ENCODE peak calls at places on chromosomes 5 and 9, in ten cellular contexts. One of them, this sample, is unnamed.

GRCh38 chr5:98599016-98599415 is 174.4 kb upstream of the RGMB start:
- DNase-seq in adipocyte: peak; percentile 72
- DNase-seq in kidney epithelial cell: no peak
- DNase-seq in LoVo: no peak
- DNase-seq in ELF-1: no peak
- DNase-seq in A172: no peak
- DNase-seq in activated gamma-delta T cell: no peak
- DNase-seq in upper lobe of right lung: no peak
- DNase-seq in stimulated activated CD8-positive, alpha-beta memory T cell treated with anti-CD3 and anti-CD28 coated beads, Interleukin-12 subunit alpha, Interleukin-12 subunit beta, amount 100 ng/mL, for 1 hour: no peak
- DNase-seq in H54: no peak
- DNase-seq in this sample: no peak

GRCh38 chr5:128038641-128039040 is 44.9 kb upstream of the SLC12A2 start:
- DNase-seq in adipocyte: peak; percentile 57
- DNase-seq in kidney epithelial cell: no peak
- DNase-seq in LoVo: peak; percentile 78
- DNase-seq in ELF-1: no peak
- DNase-seq in A172: peak; percentile 74
- DNase-seq in activated gamma-delta T cell: no peak
- DNase-seq in upper lobe of right lung: no peak
- DNase-seq in stimulated activated CD8-positive, alpha-beta memory T cell treated with anti-CD3 and anti-CD28 coated beads, Interleukin-12 subunit alpha, Interleukin-12 subunit beta, amount 100 ng/mL, for 1 hour: no peak
- DNase-seq in H54: no peak
- DNase-seq in this sample: no peak

GRCh38 chr9:105037139-105037538 is 109.2 kb upstream of the ABCA1 start:
- DNase-seq in adipocyte: no peak
- DNase-seq in kidney epithelial cell: no peak
- DNase-seq in LoVo: no peak
- DNase-seq in ELF-1: no peak
- DNase-seq in A172: no peak
- DNase-seq in activated gamma-delta T cell: no peak
- DNase-seq in upper lobe of right lung: no peak
- DNase-seq in stimulated activated CD8-positive, alpha-beta memory T cell treated with anti-CD3 and anti-CD28 coated beads, Interleukin-12 subunit alpha, Interleukin-12 subunit beta, amount 100 ng/mL, for 1 hour: no peak
- DNase-seq in H54: no peak
- DNase-seq in this sample: no peak

GRCh38 chr5:168874713-168875380 is 295.7 kb upstream of the PANK3 start:
- DNase-seq in adipocyte: peak; percentile 18
- DNase-seq in kidney epithelial cell: no peak
- DNase-seq in LoVo: peak; percentile 6
- DNase-seq in ELF-1: peak; percentile 27
- DNase-seq in A172: peak; percentile 8
- DNase-seq in activated gamma-delta T cell: no peak
- DNase-seq in upper lobe of right lung: no peak
- DNase-seq in stimulated activated CD8-positive, alpha-beta memory T cell treated with anti-CD3 and anti-CD28 coated beads, Interleukin-12 subunit alpha, Interleukin-12 subunit beta, amount 100 ng/mL, for 1 hour: no peak
- DNase-seq in H54: peak; percentile 38
- DNase-seq in this sample: peak; percentile 36

GRCh38 chr9:121992571-121993212 is 100.4 kb downstream of the TTLL11 start:
- DNase-seq in adipocyte: peak; percentile 94
- DNase-seq in kidney epithelial cell: no peak
- DNase-seq in LoVo: peak; percentile 69
- DNase-seq in ELF-1: peak; percentile 70
- DNase-seq in A172: peak; percentile 88
- DNase-seq in activated gamma-delta T cell: no peak
- DNase-seq in upper lobe of right lung: no peak
- DNase-seq in stimulated activated CD8-positive, alpha-beta memory T cell treated with anti-CD3 and anti-CD28 coated beads, Interleukin-12 subunit alpha, Interleukin-12 subunit beta, amount 100 ng/mL, for 1 hour: peak; percentile 21
- DNase-seq in H54: peak; percentile 74
- DNase-seq in this sample: peak; percentile 52

GRCh38 chr9:21070171-21070571 is 7.6 kb downstream of the IFNB1 start:
- DNase-seq in adipocyte: peak; percentile 94
- DNase-seq in kidney epithelial cell: peak; percentile 88
- DNase-seq in LoVo: peak; percentile 27
- DNase-seq in ELF-1: peak; percentile 32
- DNase-seq in A172: peak; percentile 87
- DNase-seq in activated gamma-delta T cell: no peak
- DNase-seq in upper lobe of right lung: no peak
- DNase-seq in stimulated activated CD8-positive, alpha-beta memory T cell treated with anti-CD3 and anti-CD28 coated beads, Interleukin-12 subunit alpha, Interleukin-12 subunit beta, amount 100 ng/mL, for 1 hour: no peak
- DNase-seq in H54: peak; percentile 30
- DNase-seq in this sample: peak; percentile 13

GRCh38 chr5:44546283-44546682 is 157.1 kb upstream of the FGF10 start:
- DNase-seq in adipocyte: peak; percentile 38
- DNase-seq in kidney epithelial cell: no peak
- DNase-seq in LoVo: peak; percentile 26
- DNase-seq in ELF-1: no peak
- DNase-seq in A172: no peak
- DNase-seq in activated gamma-delta T cell: no peak
- DNase-seq in upper lobe of right lung: no peak
- DNase-seq in stimulated activated CD8-positive, alpha-beta memory T cell treated with anti-CD3 and anti-CD28 coated beads, Interleukin-12 subunit alpha, Interleukin-12 subunit beta, amount 100 ng/mL, for 1 hour: no peak
- DNase-seq in H54: no peak
- DNase-seq in this sample: no peak

GRCh38 chr5:131252824-131253171 is 11.1 kb upstream of the CDC42SE2 start:
- DNase-seq in adipocyte: no peak
- DNase-seq in kidney epithelial cell: no peak
- DNase-seq in LoVo: no peak
- DNase-seq in ELF-1: no peak
- DNase-seq in A172: no peak
- DNase-seq in activated gamma-delta T cell: no peak
- DNase-seq in upper lobe of right lung: peak; percentile 68
- DNase-seq in stimulated activated CD8-positive, alpha-beta memory T cell treated with anti-CD3 and anti-CD28 coated beads, Interleukin-12 subunit alpha, Interleukin-12 subunit beta, amount 100 ng/mL, for 1 hour: peak; percentile 58
- DNase-seq in H54: no peak
- DNase-seq in this sample: no peak

GRCh38 chr9:112174965-112175795 is at the start of gene SUSD1:
- DNase-seq in adipocyte: peak; percentile 56
- DNase-seq in kidney epithelial cell: no peak
- DNase-seq in LoVo: no peak
- DNase-seq in ELF-1: peak; percentile 22
- DNase-seq in A172: no peak
- DNase-seq in activated gamma-delta T cell: peak; percentile 42
- DNase-seq in upper lobe of right lung: peak; percentile 76
- DNase-seq in stimulated activated CD8-positive, alpha-beta memory T cell treated with anti-CD3 and anti-CD28 coated beads, Interleukin-12 subunit alpha, Interleukin-12 subunit beta, amount 100 ng/mL, for 1 hour: no peak
- DNase-seq in H54: peak; percentile 45
- DNase-seq in this sample: no peak

GRCh38 chr5:75282581-75282980 is 45.9 kb upstream of the ANKRD31 start:
- DNase-seq in adipocyte: no peak
- DNase-seq in kidney epithelial cell: no peak
- DNase-seq in LoVo: no peak
- DNase-seq in ELF-1: no peak
- DNase-seq in A172: no peak
- DNase-seq in activated gamma-delta T cell: no peak
- DNase-seq in upper lobe of right lung: no peak
- DNase-seq in stimulated activated CD8-positive, alpha-beta memory T cell treated with anti-CD3 and anti-CD28 coated beads, Interleukin-12 subunit alpha, Interleukin-12 subunit beta, amount 100 ng/mL, for 1 hour: no peak
- DNase-seq in H54: no peak
- DNase-seq in this sample: no peak

GRCh38 chr5:53991942-53992341 is 318.4 kb downstream of the ARL15 start:
- DNase-seq in adipocyte: no peak
- DNase-seq in kidney epithelial cell: no peak
- DNase-seq in LoVo: no peak
- DNase-seq in ELF-1: no peak
- DNase-seq in A172: no peak
- DNase-seq in activated gamma-delta T cell: no peak
- DNase-seq in upper lobe of right lung: no peak
- DNase-seq in stimulated activated CD8-positive, alpha-beta memory T cell treated with anti-CD3 and anti-CD28 coated beads, Interleukin-12 subunit alpha, Interleukin-12 subunit beta, amount 100 ng/mL, for 1 hour: no peak
- DNase-seq in H54: no peak
- DNase-seq in this sample: no peak

GRCh38 chr5:78907255-78907886 is 77.7 kb downstream of the ARSB start:
- DNase-seq in adipocyte: peak; percentile 92
- DNase-seq in kidney epithelial cell: peak; percentile 83
- DNase-seq in LoVo: no peak
- DNase-seq in ELF-1: no peak
- DNase-seq in A172: peak; percentile 86
- DNase-seq in activated gamma-delta T cell: no peak
- DNase-seq in upper lobe of right lung: no peak
- DNase-seq in stimulated activated CD8-positive, alpha-beta memory T cell treated with anti-CD3 and anti-CD28 coated beads, Interleukin-12 subunit alpha, Interleukin-12 subunit beta, amount 100 ng/mL, for 1 hour: no peak
- DNase-seq in H54: peak; percentile 37
- DNase-seq in this sample: no peak

GRCh38 chr5:157994271-157994691 is 135.3 kb upstream of the CLINT1 start:
- DNase-seq in adipocyte: no peak
- DNase-seq in kidney epithelial cell: no peak
- DNase-seq in LoVo: peak; percentile 75
- DNase-seq in ELF-1: no peak
- DNase-seq in A172: peak; percentile 14
- DNase-seq in activated gamma-delta T cell: no peak
- DNase-seq in upper lobe of right lung: no peak
- DNase-seq in stimulated activated CD8-positive, alpha-beta memory T cell treated with anti-CD3 and anti-CD28 coated beads, Interleukin-12 subunit alpha, Interleukin-12 subunit beta, amount 100 ng/mL, for 1 hour: no peak
- DNase-seq in H54: no peak
- DNase-seq in this sample: no peak

GRCh38 chr5:39714036-39714698 is 289.4 kb upstream of the DAB2 start:
- DNase-seq in adipocyte: peak; percentile 85
- DNase-seq in kidney epithelial cell: no peak
- DNase-seq in LoVo: peak; percentile 66
- DNase-seq in ELF-1: peak; percentile 2
- DNase-seq in A172: peak; percentile 63
- DNase-seq in activated gamma-delta T cell: no peak
- DNase-seq in upper lobe of right lung: no peak
- DNase-seq in stimulated activated CD8-positive, alpha-beta memory T cell treated with anti-CD3 and anti-CD28 coated beads, Interleukin-12 subunit alpha, Interleukin-12 subunit beta, amount 100 ng/mL, for 1 hour: peak; percentile 11
- DNase-seq in H54: no peak
- DNase-seq in this sample: peak; percentile 66

GRCh38 chr5:39713224-39713911 is 288.6 kb upstream of the DAB2 start:
- DNase-seq in adipocyte: peak; percentile 83
- DNase-seq in kidney epithelial cell: no peak
- DNase-seq in LoVo: no peak
- DNase-seq in ELF-1: no peak
- DNase-seq in A172: no peak
- DNase-seq in activated gamma-delta T cell: no peak
- DNase-seq in upper lobe of right lung: no peak
- DNase-seq in stimulated activated CD8-positive, alpha-beta memory T cell treated with anti-CD3 and anti-CD28 coated beads, Interleukin-12 subunit alpha, Interleukin-12 subunit beta, amount 100 ng/mL, for 1 hour: no peak
- DNase-seq in H54: no peak
- DNase-seq in this sample: no peak

GRCh38 chr5:112146323-112146848 is 272.7 kb downstream of the EPB41L4A start:
- DNase-seq in adipocyte: peak; percentile 93
- DNase-seq in kidney epithelial cell: no peak
- DNase-seq in LoVo: no peak
- DNase-seq in ELF-1: no peak
- DNase-seq in A172: no peak
- DNase-seq in activated gamma-delta T cell: no peak
- DNase-seq in upper lobe of right lung: no peak
- DNase-seq in stimulated activated CD8-positive, alpha-beta memory T cell treated with anti-CD3 and anti-CD28 coated beads, Interleukin-12 subunit alpha, Interleukin-12 subunit beta, amount 100 ng/mL, for 1 hour: no peak
- DNase-seq in H54: no peak
- DNase-seq in this sample: no peak

GRCh38 chr9:38395653-38396370 is 3.3 kb downstream of the ALDH1B1 start:
- DNase-seq in adipocyte: no peak
- DNase-seq in kidney epithelial cell: no peak
- DNase-seq in LoVo: no peak
- DNase-seq in ELF-1: no peak
- DNase-seq in A172: no peak
- DNase-seq in activated gamma-delta T cell: no peak
- DNase-seq in upper lobe of right lung: no peak
- DNase-seq in stimulated activated CD8-positive, alpha-beta memory T cell treated with anti-CD3 and anti-CD28 coated beads, Interleukin-12 subunit alpha, Interleukin-12 subunit beta, amount 100 ng/mL, for 1 hour: no peak
- DNase-seq in H54: no peak
- DNase-seq in this sample: no peak

GRCh38 chr9:81636280-81636653 is 53.1 kb downstream of the TLE1 start:
- DNase-seq in adipocyte: no peak
- DNase-seq in kidney epithelial cell: no peak
- DNase-seq in LoVo: no peak
- DNase-seq in ELF-1: no peak
- DNase-seq in A172: no peak
- DNase-seq in activated gamma-delta T cell: no peak
- DNase-seq in upper lobe of right lung: no peak
- DNase-seq in stimulated activated CD8-positive, alpha-beta memory T cell treated with anti-CD3 and anti-CD28 coated beads, Interleukin-12 subunit alpha, Interleukin-12 subunit beta, amount 100 ng/mL, for 1 hour: no peak
- DNase-seq in H54: no peak
- DNase-seq in this sample: no peak

GRCh38 chr5:169548315-169548714 is 35.3 kb upstream of the SPDL1 start:
- DNase-seq in adipocyte: peak; percentile 86
- DNase-seq in kidney epithelial cell: peak; percentile 18
- DNase-seq in LoVo: no peak
- DNase-seq in ELF-1: no peak
- DNase-seq in A172: peak; percentile 58
- DNase-seq in activated gamma-delta T cell: no peak
- DNase-seq in upper lobe of right lung: no peak
- DNase-seq in stimulated activated CD8-positive, alpha-beta memory T cell treated with anti-CD3 and anti-CD28 coated beads, Interleukin-12 subunit alpha, Interleukin-12 subunit beta, amount 100 ng/mL, for 1 hour: no peak
- DNase-seq in H54: peak; percentile 22
- DNase-seq in this sample: peak; percentile 46

GRCh38 chr9:18676501-18676900 is 202.5 kb downstream of the ADAMTSL1 start:
- DNase-seq in adipocyte: no peak
- DNase-seq in kidney epithelial cell: no peak
- DNase-seq in LoVo: no peak
- DNase-seq in ELF-1: no peak
- DNase-seq in A172: no peak
- DNase-seq in activated gamma-delta T cell: no peak
- DNase-seq in upper lobe of right lung: no peak
- DNase-seq in stimulated activated CD8-positive, alpha-beta memory T cell treated with anti-CD3 and anti-CD28 coated beads, Interleukin-12 subunit alpha, Interleukin-12 subunit beta, amount 100 ng/mL, for 1 hour: no peak
- DNase-seq in H54: no peak
- DNase-seq in this sample: no peak

GRCh38 chr5:178388381-178389030 is 155.9 kb upstream of the PHYKPL start:
- DNase-seq in adipocyte: no peak
- DNase-seq in kidney epithelial cell: no peak
- DNase-seq in LoVo: no peak
- DNase-seq in ELF-1: peak; percentile 44
- DNase-seq in A172: peak; percentile 43
- DNase-seq in activated gamma-delta T cell: no peak
- DNase-seq in upper lobe of right lung: no peak
- DNase-seq in stimulated activated CD8-positive, alpha-beta memory T cell treated with anti-CD3 and anti-CD28 coated beads, Interleukin-12 subunit alpha, Interleukin-12 subunit beta, amount 100 ng/mL, for 1 hour: no peak
- DNase-seq in H54: peak; percentile 15
- DNase-seq in this sample: peak; percentile 17

GRCh38 chr5:77211691-77212047 is 1.2 kb downstream of the PDE8B start:
- DNase-seq in adipocyte: no peak
- DNase-seq in kidney epithelial cell: no peak
- DNase-seq in LoVo: no peak
- DNase-seq in ELF-1: no peak
- DNase-seq in A172: no peak
- DNase-seq in activated gamma-delta T cell: no peak
- DNase-seq in upper lobe of right lung: no peak
- DNase-seq in stimulated activated CD8-positive, alpha-beta memory T cell treated with anti-CD3 and anti-CD28 coated beads, Interleukin-12 subunit alpha, Interleukin-12 subunit beta, amount 100 ng/mL, for 1 hour: no peak
- DNase-seq in H54: no peak
- DNase-seq in this sample: no peak

GRCh38 chr9:124486778-124487490 is 20.3 kb downstream of the NR5A1 start:
- DNase-seq in adipocyte: no peak
- DNase-seq in kidney epithelial cell: no peak
- DNase-seq in LoVo: no peak
- DNase-seq in ELF-1: no peak
- DNase-seq in A172: no peak
- DNase-seq in activated gamma-delta T cell: no peak
- DNase-seq in upper lobe of right lung: no peak
- DNase-seq in stimulated activated CD8-positive, alpha-beta memory T cell treated with anti-CD3 and anti-CD28 coated beads, Interleukin-12 subunit alpha, Interleukin-12 subunit beta, amount 100 ng/mL, for 1 hour: no peak
- DNase-seq in H54: no peak
- DNase-seq in this sample: no peak